ENCODE peak calls at places on chromosomes 13 and 19, in five cellular contexts. W is right lobe of liver; A is activated CD4-positive, CD25-positive, alpha-beta regulatory T cell; T is activated gamma-delta T cell; G is activated T-helper 9 cell treated with anti-CD3 and anti-CD28 coated beads, Interleukin-2, amount 50 U/mL, for 16 hours. N is an unnamed sample.

GRCh38 chr13:76634431-76635191 is 251.6 kb downstream of the KCTD12 start:
- DNase-seq in A (no peak), G (no peak), T (no peak), W (no peak), N (no peak)

GRCh38 chr13:44421853-44422525 is 48.4 kb downstream of the SERP2 start:
- DNase-seq in G (no peak), T (no peak), W (peak), A (no peak), N (no peak)

GRCh38 chr13:46124531-46124966 is 19.7 kb upstream of the CPB2 start:
- DNase-seq in A (no peak), W (no peak), T (no peak), G (no peak), N (peak)

GRCh38 chr13:46603165-46603603 is 50.2 kb downstream of the LRCH1 start:
- DNase-seq in G (no peak), A (no peak), W (no peak), T (no peak), N (no peak)

GRCh38 chr19:3034845-3035541 is 5.9 kb upstream of the TLE2 start:
- DNase-seq in T (no peak), A (no peak), G (no peak), W (no peak), N (no peak)

GRCh38 chr19:36527873-36528193 is 238 bp downstream of the ZNF260 start:
- DNase-seq in G (no peak), W (no peak), T (no peak), A (no peak), N (no peak)

GRCh38 chr13:99269627-99270252 is 11.6 kb upstream of the GPR18 start:
- DNase-seq in W (no peak), T (no peak), A (no peak), G (no peak), N (no peak)

GRCh38 chr13:50682966-50683365 is 160.5 kb downstream of the DLEU7 start:
- DNase-seq in A (no peak), W (no peak), T (no peak), G (no peak), N (no peak)

GRCh38 chr13:98521876-98522275 is 55.0 kb downstream of the STK24 start:
- DNase-seq in T (no peak), G (no peak), A (no peak), W (no peak), N (no peak)

GRCh38 chr19:7921955-7922840 is 2.1 kb downstream of the SNAPC2 start:
- DNase-seq in W (peak), A (no peak), T (no peak), G (no peak), N (peak)

GRCh38 chr19:15449620-15450527 is at the start of gene WIZ:
- DNase-seq in G (peak), T (peak), A (peak), W (peak), N (peak)

GRCh38 chr13:32917504-32917903 is 98.7 kb upstream of the KL start:
- DNase-seq in A (no peak), G (no peak), T (no peak), W (no peak), N (no peak)

GRCh38 chr13:63433546-63434150 is 2018.0 kb upstream of the PCDH20 start:
- DNase-seq in G (no peak), T (no peak), W (no peak), A (no peak), N (no peak)

GRCh38 chr19:10193666-10194499 is 870 bp downstream of the DNMT1 start:
- DNase-seq in W (no peak), A (no peak), G (peak), T (no peak), N (no peak)

GRCh38 chr13:26051231-26052135 is at the start of gene SHISA2:
- DNase-seq in A (no peak), G (peak), W (no peak), T (peak), N (peak)

GRCh38 chr13:53507741-53508140 is 479.1 kb downstream of the OLFM4 start:
- DNase-seq in A (no peak), W (no peak), T (no peak), G (no peak), N (no peak)